ENCODE peak calls at places on chromosome 10, in five cellular contexts. Q is NT2/D1, B is GM12892, C is NCI-H2081, A is heart right ventricle. M is an unnamed sample.

GRCh38 chr10:34235164-34235832 is 579.8 kb downstream of the PARD3 start:
- DNase-seq in Q (no peak), B (no peak), C (peak), A (no peak), M (no peak)

GRCh38 chr10:15901889-15902288 is 41.6 kb upstream of the MINDY3 start:
- DNase-seq in Q (no peak), B (no peak), C (no peak), A (no peak), M (no peak)

GRCh38 chr10:113399051-113399450 is 153.8 kb upstream of the HABP2 start:
- DNase-seq in Q (no peak), B (no peak), C (no peak), A (no peak), M (no peak)

GRCh38 chr10:86706401-86706841 is 38.1 kb downstream of the LDB3 start:
- DNase-seq in Q (no peak), B (no peak), C (no peak), A (no peak), M (no peak)

GRCh38 chr10:58512470-58513188 is at the start of gene BICC1:
- DNase-seq in Q (no peak), B (no peak), C (peak), A (peak), M (no peak)

GRCh38 chr10:106573106-106573505 is 591.4 kb downstream of the SORCS1 start:
- DNase-seq in Q (no peak), B (no peak), C (no peak), A (no peak), M (no peak)

GRCh38 chr10:73225518-73225917 is 21.5 kb downstream of the DNAJC9 start:
- DNase-seq in Q (no peak), B (no peak), C (no peak), A (no peak), M (no peak)

GRCh38 chr10:59719374-59719773 is 9.7 kb upstream of the SLC16A9 start:
- DNase-seq in Q (no peak), B (no peak), C (no peak), A (no peak), M (no peak)

GRCh38 chr10:33952692-33953360 is 618.4 kb upstream of the NRP1 start:
- DNase-seq in Q (no peak), B (no peak), C (no peak), A (no peak), M (no peak)

GRCh38 chr10:24952146-24952700 is at the start of gene PRTFDC1:
- DNase-seq in Q (no peak), B (peak), C (peak), A (peak), M (no peak)

GRCh38 chr10:11934262-11934661 is 108.3 kb downstream of the UPF2 start:
- DNase-seq in Q (no peak), B (no peak), C (no peak), A (no peak), M (no peak)

GRCh38 chr10:124019886-124020797 is 73.3 kb downstream of the CHST15 start:
- DNase-seq in Q (peak), B (no peak), C (no peak), A (peak), M (no peak)

GRCh38 chr10:124245806-124246440 is 152.5 kb upstream of the CHST15 start:
- DNase-seq in Q (no peak), B (no peak), C (no peak), A (no peak), M (no peak)

M was measured in lung.